ENCODE peak calls at places on chromosomes 1 and 21, in four cellular contexts. Q is mucosa of descending colon, C is KBM-7, I is transverse colon. R is an unnamed sample.

GRCh38 chr1:64923294-64923718 is 43.0 kb downstream of the JAK1 start:
- DNase-seq in Q (no peak), C (no peak), I (no peak), R (no peak)

GRCh38 chr1:42523171-42523570 is 60.1 kb downstream of the CCDC30 start:
- DNase-seq in Q (no peak), C (no peak), I (no peak), R (no peak)

GRCh38 chr1:154352581-154353459 is 27.5 kb downstream of the ATP8B2 start:
- DNase-seq in Q (peak; percentile 77), C (peak; percentile 78), I (peak; percentile 71), R (peak; percentile 51)

GRCh38 chr1:86636898-86637297 is 67.5 kb upstream of the SH3GLB1 start:
- DNase-seq in Q (no peak), C (no peak), I (no peak), R (no peak)

GRCh38 chr1:87295720-87296119 is 33.0 kb upstream of the LMO4 start:
- DNase-seq in Q (no peak), C (no peak), I (no peak), R (no peak)

GRCh38 chr1:27503961-27504587 is 14.1 kb upstream of the WASF2 start:
- DNase-seq in Q (peak; percentile 40), C (no peak), I (no peak), R (no peak)

GRCh38 chr1:247741756-247742155 is 3.3 kb downstream of the OR14K1 start:
- DNase-seq in Q (no peak), C (no peak), I (no peak), R (no peak)

GRCh38 chr1:236421850-236422516 is 27.9 kb downstream of the EDARADD start:
- DNase-seq in Q (no peak), C (no peak), I (no peak), R (no peak)

GRCh38 chr1:159014851-159015250 is 5.1 kb downstream of the IFI16 start:
- DNase-seq in Q (no peak), C (no peak), I (no peak), R (no peak)

GRCh38 chr21:28737671-28738279 is 254.9 kb downstream of the LTN1 start:
- DNase-seq in Q (no peak), C (no peak), I (no peak), R (no peak)

GRCh38 chr21:25988738-25989137 is 181.8 kb downstream of the APP start:
- DNase-seq in Q (no peak), C (no peak), I (no peak), R (no peak)

GRCh38 chr21:41032536-41032935 is 135.4 kb upstream of the BACE2 start:
- DNase-seq in Q (no peak), C (no peak), I (no peak), R (no peak)

GRCh38 chr1:12275370-12275769 is 45.5 kb downstream of the VPS13D start:
- DNase-seq in Q (peak; percentile 49), C (peak; percentile 41), I (peak; percentile 17), R (no peak)

GRCh38 chr21:39014751-39015150 is 168.5 kb downstream of the PSMG1 start:
- DNase-seq in Q (no peak), C (no peak), I (no peak), R (no peak)

GRCh38 chr1:47998396-47998990 is 1.3 kb upstream of the TRABD2B start:
- DNase-seq in Q (no peak), C (no peak), I (no peak), R (no peak)

GRCh38 chr1:21607549-21608529 is 61.3 kb downstream of the RAP1GAP start:
- DNase-seq in Q (peak; percentile 98), C (no peak), I (peak; percentile 95), R (peak; percentile 81)

GRCh38 chr1:10870493-10871096 is 74.1 kb upstream of the CASZ1 start:
- DNase-seq in Q (no peak), C (no peak), I (peak; percentile 23), R (no peak)

GRCh38 chr1:5982868-5983267 is 9.4 kb downstream of the NPHP4 start:
- DNase-seq in Q (no peak), C (no peak), I (no peak), R (no peak)

GRCh38 chr1:193221641-193222040 is 35.2 kb upstream of the B3GALT2 start:
- DNase-seq in Q (no peak), C (no peak), I (no peak), R (no peak)

GRCh38 chr21:42465008-42465878 is 30.8 kb downstream of the RSPH1 start:
- DNase-seq in Q (no peak), C (peak; percentile 89), I (peak; percentile 34), R (no peak)

GRCh38 chr1:59553381-59553780 is 256.5 kb downstream of the FGGY start:
- DNase-seq in Q (no peak), C (no peak), I (no peak), R (no peak)

GRCh38 chr1:41981796-41982195 is 63.1 kb upstream of the HIVEP3 start:
- DNase-seq in Q (no peak), C (no peak), I (no peak), R (no peak)

GRCh38 chr1:11397151-11397902 is 81.6 kb upstream of the DISP3 start:
- DNase-seq in Q (no peak), C (no peak), I (no peak), R (no peak)

GRCh38 chr1:168273575-168273974 is 7.1 kb upstream of the TBX19 start:
- DNase-seq in Q (no peak), C (no peak), I (no peak), R (no peak)

GRCh38 chr1:206897175-206897574 is at the start of gene IL24:
- DNase-seq in Q (no peak), C (no peak), I (no peak), R (no peak)

GRCh38 chr21:34367320-34367935 is 3.6 kb downstream of the KCNE2 start:
- DNase-seq in Q (no peak), C (peak; percentile 72), I (peak; percentile 30), R (peak; percentile 59)

GRCh38 chr1:228044961-228045360 is 37.5 kb upstream of the ARF1 start:
- DNase-seq in Q (no peak), C (no peak), I (no peak), R (no peak)

GRCh38 chr1:239388578-239388977 is 2.2 kb downstream of the CHRM3 start:
- DNase-seq in Q (no peak), C (no peak), I (no peak), R (no peak)